ENCODE peak calls at places on chromosome 9, in eight cellular contexts. One of them, this sample, is unnamed.

GRCh38 chr9:122218885-122219855 is 9.6 kb downstream of the LHX6 start:
- DNase-seq in NCI-H774: no peak
- DNase-seq in GM03348: peak
- DNase-seq in cardiac septum: peak
- DNase-seq in stimulated activated CD4-positive, alpha-beta T cell treated with anti-CD3 and anti-CD28 coated beads, Interleukin-4, amount 100 ng/mL, for 1 hour: no peak
- DNase-seq in stimulated activated CD8-positive, alpha-beta memory T cell treated with anti-CD3 and anti-CD28 coated beads, Interleukin-15, amount 100 ng/mL, for 4 hours: no peak
- DNase-seq in osteocyte: no peak
- DNase-seq in AG08395: no peak
- DNase-seq in this sample: no peak

GRCh38 chr9:11204521-11204920 is 591.7 kb upstream of the PTPRD start:
- DNase-seq in NCI-H774: no peak
- DNase-seq in GM03348: no peak
- DNase-seq in cardiac septum: no peak
- DNase-seq in stimulated activated CD4-positive, alpha-beta T cell treated with anti-CD3 and anti-CD28 coated beads, Interleukin-4, amount 100 ng/mL, for 1 hour: no peak
- DNase-seq in stimulated activated CD8-positive, alpha-beta memory T cell treated with anti-CD3 and anti-CD28 coated beads, Interleukin-15, amount 100 ng/mL, for 4 hours: no peak
- DNase-seq in osteocyte: no peak
- DNase-seq in AG08395: no peak
- DNase-seq in this sample: no peak

GRCh38 chr9:101495810-101496209 is 37.8 kb upstream of the RNF20 start:
- DNase-seq in NCI-H774: no peak
- DNase-seq in GM03348: no peak
- DNase-seq in cardiac septum: no peak
- DNase-seq in stimulated activated CD4-positive, alpha-beta T cell treated with anti-CD3 and anti-CD28 coated beads, Interleukin-4, amount 100 ng/mL, for 1 hour: no peak
- DNase-seq in stimulated activated CD8-positive, alpha-beta memory T cell treated with anti-CD3 and anti-CD28 coated beads, Interleukin-15, amount 100 ng/mL, for 4 hours: no peak
- DNase-seq in osteocyte: no peak
- DNase-seq in AG08395: no peak
- DNase-seq in this sample: no peak

GRCh38 chr9:93126825-93127368 is 7.2 kb downstream of the NINJ1 start:
- DNase-seq in NCI-H774: no peak
- DNase-seq in GM03348: no peak
- DNase-seq in cardiac septum: peak
- DNase-seq in stimulated activated CD4-positive, alpha-beta T cell treated with anti-CD3 and anti-CD28 coated beads, Interleukin-4, amount 100 ng/mL, for 1 hour: no peak
- DNase-seq in stimulated activated CD8-positive, alpha-beta memory T cell treated with anti-CD3 and anti-CD28 coated beads, Interleukin-15, amount 100 ng/mL, for 4 hours: no peak
- DNase-seq in osteocyte: no peak
- DNase-seq in AG08395: no peak
- DNase-seq in this sample: no peak

GRCh38 chr9:98797491-98797890 is 1.1 kb upstream of the ANKS6 start:
- DNase-seq in NCI-H774: no peak
- DNase-seq in GM03348: no peak
- DNase-seq in cardiac septum: no peak
- DNase-seq in stimulated activated CD4-positive, alpha-beta T cell treated with anti-CD3 and anti-CD28 coated beads, Interleukin-4, amount 100 ng/mL, for 1 hour: no peak
- DNase-seq in stimulated activated CD8-positive, alpha-beta memory T cell treated with anti-CD3 and anti-CD28 coated beads, Interleukin-15, amount 100 ng/mL, for 4 hours: no peak
- DNase-seq in osteocyte: no peak
- DNase-seq in AG08395: no peak
- DNase-seq in this sample: no peak

GRCh38 chr9:134327671-134328231 is 1.5 kb downstream of the RXRA start:
- DNase-seq in NCI-H774: no peak
- DNase-seq in GM03348: no peak
- DNase-seq in cardiac septum: no peak
- DNase-seq in stimulated activated CD4-positive, alpha-beta T cell treated with anti-CD3 and anti-CD28 coated beads, Interleukin-4, amount 100 ng/mL, for 1 hour: no peak
- DNase-seq in stimulated activated CD8-positive, alpha-beta memory T cell treated with anti-CD3 and anti-CD28 coated beads, Interleukin-15, amount 100 ng/mL, for 4 hours: no peak
- DNase-seq in osteocyte: no peak
- DNase-seq in AG08395: no peak
- DNase-seq in this sample: no peak

GRCh38 chr9:16619897-16620296 is 250.6 kb downstream of the BNC2 start:
- DNase-seq in NCI-H774: no peak
- DNase-seq in GM03348: no peak
- DNase-seq in cardiac septum: no peak
- DNase-seq in stimulated activated CD4-positive, alpha-beta T cell treated with anti-CD3 and anti-CD28 coated beads, Interleukin-4, amount 100 ng/mL, for 1 hour: no peak
- DNase-seq in stimulated activated CD8-positive, alpha-beta memory T cell treated with anti-CD3 and anti-CD28 coated beads, Interleukin-15, amount 100 ng/mL, for 4 hours: no peak
- DNase-seq in osteocyte: no peak
- DNase-seq in AG08395: no peak
- DNase-seq in this sample: no peak

GRCh38 chr9:31541626-31542025 is 842.8 kb upstream of the ACO1 start:
- DNase-seq in NCI-H774: no peak
- DNase-seq in GM03348: no peak
- DNase-seq in cardiac septum: no peak
- DNase-seq in stimulated activated CD4-positive, alpha-beta T cell treated with anti-CD3 and anti-CD28 coated beads, Interleukin-4, amount 100 ng/mL, for 1 hour: no peak
- DNase-seq in stimulated activated CD8-positive, alpha-beta memory T cell treated with anti-CD3 and anti-CD28 coated beads, Interleukin-15, amount 100 ng/mL, for 4 hours: no peak
- DNase-seq in osteocyte: no peak
- DNase-seq in AG08395: no peak
- DNase-seq in this sample: no peak

GRCh38 chr9:117354997-117355396 is 59.9 kb downstream of the ASTN2 start:
- DNase-seq in NCI-H774: no peak
- DNase-seq in GM03348: no peak
- DNase-seq in cardiac septum: no peak
- DNase-seq in stimulated activated CD4-positive, alpha-beta T cell treated with anti-CD3 and anti-CD28 coated beads, Interleukin-4, amount 100 ng/mL, for 1 hour: no peak
- DNase-seq in stimulated activated CD8-positive, alpha-beta memory T cell treated with anti-CD3 and anti-CD28 coated beads, Interleukin-15, amount 100 ng/mL, for 4 hours: no peak
- DNase-seq in osteocyte: no peak
- DNase-seq in AG08395: no peak
- DNase-seq in this sample: no peak

GRCh38 chr9:21778300-21778699 is 24.1 kb upstream of the MTAP start:
- DNase-seq in NCI-H774: no peak
- DNase-seq in GM03348: peak
- DNase-seq in cardiac septum: no peak
- DNase-seq in stimulated activated CD4-positive, alpha-beta T cell treated with anti-CD3 and anti-CD28 coated beads, Interleukin-4, amount 100 ng/mL, for 1 hour: no peak
- DNase-seq in stimulated activated CD8-positive, alpha-beta memory T cell treated with anti-CD3 and anti-CD28 coated beads, Interleukin-15, amount 100 ng/mL, for 4 hours: no peak
- DNase-seq in osteocyte: no peak
- DNase-seq in AG08395: peak
- DNase-seq in this sample: no peak

GRCh38 chr9:93191354-93191660 is 7.4 kb downstream of the WNK2 start:
- DNase-seq in NCI-H774: no peak
- DNase-seq in GM03348: no peak
- DNase-seq in cardiac septum: no peak
- DNase-seq in stimulated activated CD4-positive, alpha-beta T cell treated with anti-CD3 and anti-CD28 coated beads, Interleukin-4, amount 100 ng/mL, for 1 hour: no peak
- DNase-seq in stimulated activated CD8-positive, alpha-beta memory T cell treated with anti-CD3 and anti-CD28 coated beads, Interleukin-15, amount 100 ng/mL, for 4 hours: no peak
- DNase-seq in osteocyte: no peak
- DNase-seq in AG08395: no peak
- DNase-seq in this sample: no peak

GRCh38 chr9:69916950-69917349 is 96.3 kb downstream of the CFAP95 start:
- DNase-seq in NCI-H774: no peak
- DNase-seq in GM03348: no peak
- DNase-seq in cardiac septum: no peak
- DNase-seq in stimulated activated CD4-positive, alpha-beta T cell treated with anti-CD3 and anti-CD28 coated beads, Interleukin-4, amount 100 ng/mL, for 1 hour: no peak
- DNase-seq in stimulated activated CD8-positive, alpha-beta memory T cell treated with anti-CD3 and anti-CD28 coated beads, Interleukin-15, amount 100 ng/mL, for 4 hours: no peak
- DNase-seq in osteocyte: no peak
- DNase-seq in AG08395: no peak
- DNase-seq in this sample: no peak

GRCh38 chr9:107883496-107884120 is 394.0 kb upstream of the KLF4 start:
- DNase-seq in NCI-H774: no peak
- DNase-seq in GM03348: no peak
- DNase-seq in cardiac septum: no peak
- DNase-seq in stimulated activated CD4-positive, alpha-beta T cell treated with anti-CD3 and anti-CD28 coated beads, Interleukin-4, amount 100 ng/mL, for 1 hour: no peak
- DNase-seq in stimulated activated CD8-positive, alpha-beta memory T cell treated with anti-CD3 and anti-CD28 coated beads, Interleukin-15, amount 100 ng/mL, for 4 hours: no peak
- DNase-seq in osteocyte: no peak
- DNase-seq in AG08395: no peak
- DNase-seq in this sample: no peak

GRCh38 chr9:134455951-134456739 is 129.9 kb downstream of the RXRA start:
- DNase-seq in NCI-H774: no peak
- DNase-seq in GM03348: peak
- DNase-seq in cardiac septum: peak
- DNase-seq in stimulated activated CD4-positive, alpha-beta T cell treated with anti-CD3 and anti-CD28 coated beads, Interleukin-4, amount 100 ng/mL, for 1 hour: peak
- DNase-seq in stimulated activated CD8-positive, alpha-beta memory T cell treated with anti-CD3 and anti-CD28 coated beads, Interleukin-15, amount 100 ng/mL, for 4 hours: peak
- DNase-seq in osteocyte: peak
- DNase-seq in AG08395: peak
- DNase-seq in this sample: peak

GRCh38 chr9:121601234-121601633 is 50.2 kb upstream of the DAB2IP start:
- DNase-seq in NCI-H774: no peak
- DNase-seq in GM03348: peak
- DNase-seq in cardiac septum: no peak
- DNase-seq in stimulated activated CD4-positive, alpha-beta T cell treated with anti-CD3 and anti-CD28 coated beads, Interleukin-4, amount 100 ng/mL, for 1 hour: no peak
- DNase-seq in stimulated activated CD8-positive, alpha-beta memory T cell treated with anti-CD3 and anti-CD28 coated beads, Interleukin-15, amount 100 ng/mL, for 4 hours: no peak
- DNase-seq in osteocyte: no peak
- DNase-seq in AG08395: peak
- DNase-seq in this sample: no peak

GRCh38 chr9:3578786-3579185 is 53.0 kb upstream of the RFX3 start:
- DNase-seq in NCI-H774: no peak
- DNase-seq in GM03348: peak
- DNase-seq in cardiac septum: no peak
- DNase-seq in stimulated activated CD4-positive, alpha-beta T cell treated with anti-CD3 and anti-CD28 coated beads, Interleukin-4, amount 100 ng/mL, for 1 hour: no peak
- DNase-seq in stimulated activated CD8-positive, alpha-beta memory T cell treated with anti-CD3 and anti-CD28 coated beads, Interleukin-15, amount 100 ng/mL, for 4 hours: no peak
- DNase-seq in osteocyte: no peak
- DNase-seq in AG08395: peak
- DNase-seq in this sample: no peak

GRCh38 chr9:123678878-123679329 is 251.0 kb downstream of the DENND1A start:
- DNase-seq in NCI-H774: no peak
- DNase-seq in GM03348: no peak
- DNase-seq in cardiac septum: no peak
- DNase-seq in stimulated activated CD4-positive, alpha-beta T cell treated with anti-CD3 and anti-CD28 coated beads, Interleukin-4, amount 100 ng/mL, for 1 hour: no peak
- DNase-seq in stimulated activated CD8-positive, alpha-beta memory T cell treated with anti-CD3 and anti-CD28 coated beads, Interleukin-15, amount 100 ng/mL, for 4 hours: no peak
- DNase-seq in osteocyte: no peak
- DNase-seq in AG08395: peak
- DNase-seq in this sample: no peak

GRCh38 chr9:36499156-36499886 is 73.4 kb upstream of the MELK start:
- DNase-seq in NCI-H774: no peak
- DNase-seq in GM03348: no peak
- DNase-seq in cardiac septum: no peak
- DNase-seq in stimulated activated CD4-positive, alpha-beta T cell treated with anti-CD3 and anti-CD28 coated beads, Interleukin-4, amount 100 ng/mL, for 1 hour: no peak
- DNase-seq in stimulated activated CD8-positive, alpha-beta memory T cell treated with anti-CD3 and anti-CD28 coated beads, Interleukin-15, amount 100 ng/mL, for 4 hours: no peak
- DNase-seq in osteocyte: no peak
- DNase-seq in AG08395: no peak
- DNase-seq in this sample: no peak

GRCh38 chr9:37333288-37333687 is 89.2 kb upstream of the GRHPR start:
- DNase-seq in NCI-H774: no peak
- DNase-seq in GM03348: no peak
- DNase-seq in cardiac septum: no peak
- DNase-seq in stimulated activated CD4-positive, alpha-beta T cell treated with anti-CD3 and anti-CD28 coated beads, Interleukin-4, amount 100 ng/mL, for 1 hour: no peak
- DNase-seq in stimulated activated CD8-positive, alpha-beta memory T cell treated with anti-CD3 and anti-CD28 coated beads, Interleukin-15, amount 100 ng/mL, for 4 hours: no peak
- DNase-seq in osteocyte: no peak
- DNase-seq in AG08395: no peak
- DNase-seq in this sample: no peak

GRCh38 chr9:120985759-120986353 is 59.3 kb upstream of the TRAF1 start:
- DNase-seq in NCI-H774: peak
- DNase-seq in GM03348: peak
- DNase-seq in cardiac septum: no peak
- DNase-seq in stimulated activated CD4-positive, alpha-beta T cell treated with anti-CD3 and anti-CD28 coated beads, Interleukin-4, amount 100 ng/mL, for 1 hour: no peak
- DNase-seq in stimulated activated CD8-positive, alpha-beta memory T cell treated with anti-CD3 and anti-CD28 coated beads, Interleukin-15, amount 100 ng/mL, for 4 hours: no peak
- DNase-seq in osteocyte: no peak
- DNase-seq in AG08395: peak
- DNase-seq in this sample: no peak

GRCh38 chr9:99825158-99826046 is 3.7 kb downstream of the NR4A3 start:
- DNase-seq in NCI-H774: no peak
- DNase-seq in GM03348: no peak
- DNase-seq in cardiac septum: no peak
- DNase-seq in stimulated activated CD4-positive, alpha-beta T cell treated with anti-CD3 and anti-CD28 coated beads, Interleukin-4, amount 100 ng/mL, for 1 hour: no peak
- DNase-seq in stimulated activated CD8-positive, alpha-beta memory T cell treated with anti-CD3 and anti-CD28 coated beads, Interleukin-15, amount 100 ng/mL, for 4 hours: no peak
- DNase-seq in osteocyte: no peak
- DNase-seq in AG08395: no peak
- DNase-seq in this sample: no peak

GRCh38 chr9:92634712-92635605 is 35.0 kb downstream of the IPPK start:
- DNase-seq in NCI-H774: peak
- DNase-seq in GM03348: peak
- DNase-seq in cardiac septum: peak
- DNase-seq in stimulated activated CD4-positive, alpha-beta T cell treated with anti-CD3 and anti-CD28 coated beads, Interleukin-4, amount 100 ng/mL, for 1 hour: peak
- DNase-seq in stimulated activated CD8-positive, alpha-beta memory T cell treated with anti-CD3 and anti-CD28 coated beads, Interleukin-15, amount 100 ng/mL, for 4 hours: no peak
- DNase-seq in osteocyte: peak
- DNase-seq in AG08395: peak
- DNase-seq in this sample: no peak

GRCh38 chr9:90914868-90915483 is 113.4 kb downstream of the SYK start:
- DNase-seq in NCI-H774: peak
- DNase-seq in GM03348: peak
- DNase-seq in cardiac septum: peak
- DNase-seq in stimulated activated CD4-positive, alpha-beta T cell treated with anti-CD3 and anti-CD28 coated beads, Interleukin-4, amount 100 ng/mL, for 1 hour: peak
- DNase-seq in stimulated activated CD8-positive, alpha-beta memory T cell treated with anti-CD3 and anti-CD28 coated beads, Interleukin-15, amount 100 ng/mL, for 4 hours: peak
- DNase-seq in osteocyte: no peak
- DNase-seq in AG08395: peak
- DNase-seq in this sample: no peak

GRCh38 chr9:34690983-34691382 is at the start of gene CCL19:
- DNase-seq in NCI-H774: no peak
- DNase-seq in GM03348: no peak
- DNase-seq in cardiac septum: no peak
- DNase-seq in stimulated activated CD4-positive, alpha-beta T cell treated with anti-CD3 and anti-CD28 coated beads, Interleukin-4, amount 100 ng/mL, for 1 hour: no peak
- DNase-seq in stimulated activated CD8-positive, alpha-beta memory T cell treated with anti-CD3 and anti-CD28 coated beads, Interleukin-15, amount 100 ng/mL, for 4 hours: no peak
- DNase-seq in osteocyte: no peak
- DNase-seq in AG08395: no peak
- DNase-seq in this sample: no peak

GRCh38 chr9:82584349-82584846 is 478.5 kb downstream of the RASEF start:
- DNase-seq in NCI-H774: no peak
- DNase-seq in GM03348: no peak
- DNase-seq in cardiac septum: no peak
- DNase-seq in stimulated activated CD4-positive, alpha-beta T cell treated with anti-CD3 and anti-CD28 coated beads, Interleukin-4, amount 100 ng/mL, for 1 hour: no peak
- DNase-seq in stimulated activated CD8-positive, alpha-beta memory T cell treated with anti-CD3 and anti-CD28 coated beads, Interleukin-15, amount 100 ng/mL, for 4 hours: no peak
- DNase-seq in osteocyte: no peak
- DNase-seq in AG08395: no peak
- DNase-seq in this sample: no peak

GRCh38 chr9:20200900-20201495 is 412.2 kb upstream of the SLC24A2 start:
- DNase-seq in NCI-H774: no peak
- DNase-seq in GM03348: no peak
- DNase-seq in cardiac septum: no peak
- DNase-seq in stimulated activated CD4-positive, alpha-beta T cell treated with anti-CD3 and anti-CD28 coated beads, Interleukin-4, amount 100 ng/mL, for 1 hour: no peak
- DNase-seq in stimulated activated CD8-positive, alpha-beta memory T cell treated with anti-CD3 and anti-CD28 coated beads, Interleukin-15, amount 100 ng/mL, for 4 hours: no peak
- DNase-seq in osteocyte: no peak
- DNase-seq in AG08395: no peak
- DNase-seq in this sample: no peak

GRCh38 chr9:124784503-124784902 is 7.6 kb downstream of the OLFML2A start:
- DNase-seq in NCI-H774: no peak
- DNase-seq in GM03348: peak
- DNase-seq in cardiac septum: no peak
- DNase-seq in stimulated activated CD4-positive, alpha-beta T cell treated with anti-CD3 and anti-CD28 coated beads, Interleukin-4, amount 100 ng/mL, for 1 hour: no peak
- DNase-seq in stimulated activated CD8-positive, alpha-beta memory T cell treated with anti-CD3 and anti-CD28 coated beads, Interleukin-15, amount 100 ng/mL, for 4 hours: no peak
- DNase-seq in osteocyte: no peak
- DNase-seq in AG08395: peak
- DNase-seq in this sample: no peak

GRCh38 chr9:94847486-94847885 is 121.0 kb downstream of the AOPEP start:
- DNase-seq in NCI-H774: no peak
- DNase-seq in GM03348: peak
- DNase-seq in cardiac septum: no peak
- DNase-seq in stimulated activated CD4-positive, alpha-beta T cell treated with anti-CD3 and anti-CD28 coated beads, Interleukin-4, amount 100 ng/mL, for 1 hour: no peak
- DNase-seq in stimulated activated CD8-positive, alpha-beta memory T cell treated with anti-CD3 and anti-CD28 coated beads, Interleukin-15, amount 100 ng/mL, for 4 hours: no peak
- DNase-seq in osteocyte: no peak
- DNase-seq in AG08395: peak
- DNase-seq in this sample: no peak

GRCh38 chr9:129254566-129255287 is 76.7 kb upstream of the IER5L start:
- DNase-seq in NCI-H774: no peak
- DNase-seq in GM03348: no peak
- DNase-seq in cardiac septum: no peak
- DNase-seq in stimulated activated CD4-positive, alpha-beta T cell treated with anti-CD3 and anti-CD28 coated beads, Interleukin-4, amount 100 ng/mL, for 1 hour: no peak
- DNase-seq in stimulated activated CD8-positive, alpha-beta memory T cell treated with anti-CD3 and anti-CD28 coated beads, Interleukin-15, amount 100 ng/mL, for 4 hours: no peak
- DNase-seq in osteocyte: no peak
- DNase-seq in AG08395: no peak
- DNase-seq in this sample: no peak

GRCh38 chr9:35822926-35823325 is 5.6 kb downstream of the FAM221B start:
- DNase-seq in NCI-H774: no peak
- DNase-seq in GM03348: no peak
- DNase-seq in cardiac septum: no peak
- DNase-seq in stimulated activated CD4-positive, alpha-beta T cell treated with anti-CD3 and anti-CD28 coated beads, Interleukin-4, amount 100 ng/mL, for 1 hour: no peak
- DNase-seq in stimulated activated CD8-positive, alpha-beta memory T cell treated with anti-CD3 and anti-CD28 coated beads, Interleukin-15, amount 100 ng/mL, for 4 hours: no peak
- DNase-seq in osteocyte: no peak
- DNase-seq in AG08395: no peak
- DNase-seq in this sample: no peak

GRCh38 chr9:127049581-127049980 is 72.9 kb downstream of the ANGPTL2 start:
- DNase-seq in NCI-H774: no peak
- DNase-seq in GM03348: no peak
- DNase-seq in cardiac septum: no peak
- DNase-seq in stimulated activated CD4-positive, alpha-beta T cell treated with anti-CD3 and anti-CD28 coated beads, Interleukin-4, amount 100 ng/mL, for 1 hour: no peak
- DNase-seq in stimulated activated CD8-positive, alpha-beta memory T cell treated with anti-CD3 and anti-CD28 coated beads, Interleukin-15, amount 100 ng/mL, for 4 hours: no peak
- DNase-seq in osteocyte: peak
- DNase-seq in AG08395: no peak
- DNase-seq in this sample: no peak

GRCh38 chr9:128638580-128638979 is 18.1 kb downstream of the DYNC2I2 start:
- DNase-seq in NCI-H774: no peak
- DNase-seq in GM03348: no peak
- DNase-seq in cardiac septum: no peak
- DNase-seq in stimulated activated CD4-positive, alpha-beta T cell treated with anti-CD3 and anti-CD28 coated beads, Interleukin-4, amount 100 ng/mL, for 1 hour: no peak
- DNase-seq in stimulated activated CD8-positive, alpha-beta memory T cell treated with anti-CD3 and anti-CD28 coated beads, Interleukin-15, amount 100 ng/mL, for 4 hours: no peak
- DNase-seq in osteocyte: no peak
- DNase-seq in AG08395: no peak
- DNase-seq in this sample: no peak

GRCh38 chr9:137429974-137430722 is 7.0 kb downstream of the NOXA1 start:
- DNase-seq in NCI-H774: peak
- DNase-seq in GM03348: no peak
- DNase-seq in cardiac septum: peak
- DNase-seq in stimulated activated CD4-positive, alpha-beta T cell treated with anti-CD3 and anti-CD28 coated beads, Interleukin-4, amount 100 ng/mL, for 1 hour: no peak
- DNase-seq in stimulated activated CD8-positive, alpha-beta memory T cell treated with anti-CD3 and anti-CD28 coated beads, Interleukin-15, amount 100 ng/mL, for 4 hours: no peak
- DNase-seq in osteocyte: no peak
- DNase-seq in AG08395: no peak
- DNase-seq in this sample: no peak

This sample was measured in esophagus squamous epithelium.